ENCODE peak calls at places on chromosomes 1 and 21, in ten cellular contexts. One of them, this sample, is unnamed.
A peak's percentile ranks its signal among the peaks of the same experiment; 100 is the strongest.

GRCh38 chr1:16348414-16349182 is 3.7 kb downstream of the FBXO42 start:
- DNase-seq in psoas muscle: no peak
- DNase-seq in IMR-90: peak; percentile 85
- DNase-seq in pancreas: no peak
- DNase-seq in spleen: no peak
- DNase-seq in suprapubic skin: peak; percentile 21
- DNase-seq in effector memory CD4-positive, alpha-beta T cell: no peak
- DNase-seq in thyroid gland: no peak
- DNase-seq in Caco-2: no peak
- DNase-seq in BE2C: no peak
- DNase-seq in this sample: no peak

GRCh38 chr21:44013380-44014088 is 1.4 kb downstream of the TRAPPC10 start:
- DNase-seq in IMR-90: peak; percentile 4
- DNase-seq in Caco-2: no peak
- DNase-seq in psoas muscle: no peak
- DNase-seq in suprapubic skin: no peak
- DNase-seq in BE2C: peak; percentile 62
- DNase-seq in pancreas: no peak
- DNase-seq in thyroid gland: peak; percentile 16
- DNase-seq in spleen: no peak
- DNase-seq in effector memory CD4-positive, alpha-beta T cell: peak; percentile 39
- DNase-seq in this sample: no peak

GRCh38 chr1:114112775-114113174 is 40.9 kb downstream of the SYT6 start:
- DNase-seq in suprapubic skin: no peak
- DNase-seq in BE2C: no peak
- DNase-seq in Caco-2: no peak
- DNase-seq in spleen: no peak
- DNase-seq in effector memory CD4-positive, alpha-beta T cell: no peak
- DNase-seq in IMR-90: no peak
- DNase-seq in pancreas: no peak
- DNase-seq in thyroid gland: no peak
- DNase-seq in psoas muscle: no peak
- DNase-seq in this sample: no peak

GRCh38 chr1:153547560-153548551 is 1.2 kb downstream of the S100A3 start:
- DNase-seq in pancreas: no peak
- DNase-seq in psoas muscle: no peak
- DNase-seq in suprapubic skin: no peak
- DNase-seq in IMR-90: no peak
- DNase-seq in Caco-2: no peak
- DNase-seq in spleen: peak; percentile 63
- DNase-seq in BE2C: peak; percentile 44
- DNase-seq in effector memory CD4-positive, alpha-beta T cell: no peak
- DNase-seq in thyroid gland: no peak
- DNase-seq in this sample: no peak

GRCh38 chr1:150577557-150578277 is 1.7 kb downstream of the MCL1 start:
- DNase-seq in BE2C: no peak
- DNase-seq in effector memory CD4-positive, alpha-beta T cell: no peak
- DNase-seq in IMR-90: peak; percentile 43
- DNase-seq in psoas muscle: no peak
- DNase-seq in thyroid gland: no peak
- DNase-seq in pancreas: no peak
- DNase-seq in suprapubic skin: no peak
- DNase-seq in Caco-2: no peak
- DNase-seq in spleen: no peak
- DNase-seq in this sample: no peak

GRCh38 chr1:172637522-172637921 is 21.4 kb upstream of the FASLG start:
- DNase-seq in thyroid gland: no peak
- DNase-seq in suprapubic skin: no peak
- DNase-seq in psoas muscle: no peak
- DNase-seq in spleen: no peak
- DNase-seq in effector memory CD4-positive, alpha-beta T cell: no peak
- DNase-seq in IMR-90: peak; percentile 94
- DNase-seq in Caco-2: no peak
- DNase-seq in BE2C: no peak
- DNase-seq in pancreas: no peak
- DNase-seq in this sample: no peak

GRCh38 chr21:46206163-46207005 is 22.1 kb upstream of the SPATC1L start:
- DNase-seq in pancreas: no peak
- DNase-seq in psoas muscle: no peak
- DNase-seq in Caco-2: no peak
- DNase-seq in thyroid gland: no peak
- DNase-seq in spleen: peak; percentile 66
- DNase-seq in effector memory CD4-positive, alpha-beta T cell: no peak
- DNase-seq in BE2C: peak; percentile 3
- DNase-seq in suprapubic skin: no peak
- DNase-seq in IMR-90: no peak
- DNase-seq in this sample: no peak

GRCh38 chr1:153515504-153516394 is 20.0 kb downstream of the S100A6 start:
- DNase-seq in pancreas: no peak
- DNase-seq in IMR-90: no peak
- DNase-seq in spleen: peak; percentile 73
- DNase-seq in Caco-2: peak; percentile 93
- DNase-seq in BE2C: no peak
- DNase-seq in effector memory CD4-positive, alpha-beta T cell: no peak
- DNase-seq in thyroid gland: no peak
- DNase-seq in suprapubic skin: no peak
- DNase-seq in psoas muscle: no peak
- DNase-seq in this sample: peak; percentile 70

GRCh38 chr1:228445867-228446584 is 29.4 kb upstream of the TRIM17 start:
- DNase-seq in thyroid gland: no peak
- DNase-seq in spleen: no peak
- DNase-seq in psoas muscle: no peak
- DNase-seq in pancreas: no peak
- DNase-seq in BE2C: peak; percentile 37
- DNase-seq in IMR-90: peak; percentile 56
- DNase-seq in suprapubic skin: no peak
- DNase-seq in Caco-2: no peak
- DNase-seq in effector memory CD4-positive, alpha-beta T cell: no peak
- DNase-seq in this sample: no peak

GRCh38 chr1:207025144-207025880 is 7.2 kb downstream of the C1orf116 start:
- DNase-seq in IMR-90: peak; percentile 49
- DNase-seq in BE2C: no peak
- DNase-seq in thyroid gland: peak; percentile 73
- DNase-seq in pancreas: peak; percentile 42
- DNase-seq in psoas muscle: no peak
- DNase-seq in effector memory CD4-positive, alpha-beta T cell: no peak
- DNase-seq in Caco-2: no peak
- DNase-seq in spleen: no peak
- DNase-seq in suprapubic skin: no peak
- DNase-seq in this sample: no peak

GRCh38 chr1:92858564-92859399 is 26.9 kb downstream of the RPL5 start:
- DNase-seq in IMR-90: peak; percentile 85
- DNase-seq in BE2C: peak; percentile 26
- DNase-seq in suprapubic skin: no peak
- DNase-seq in effector memory CD4-positive, alpha-beta T cell: peak; percentile 25
- DNase-seq in pancreas: peak; percentile 45
- DNase-seq in thyroid gland: peak; percentile 48
- DNase-seq in psoas muscle: no peak
- DNase-seq in Caco-2: peak; percentile 46
- DNase-seq in spleen: no peak
- DNase-seq in this sample: peak; percentile 44
- H3K4me3 ChIP-seq in IMR-90: no peak overlapping the region
- H3K4me3 ChIP-seq in BE2C: peak overlapping the region; percentile 47
- H3K4me3 ChIP-seq in suprapubic skin: peak overlapping the region; percentile 7
- H3K4me3 ChIP-seq in effector memory CD4-positive, alpha-beta T cell: no peak overlapping the region
- H3K4me3 ChIP-seq in pancreas: no peak overlapping the region
- H3K4me3 ChIP-seq in thyroid gland: no peak overlapping the region
- H3K4me3 ChIP-seq in psoas muscle: peak overlapping the region; percentile 54
- H3K4me3 ChIP-seq in Caco-2: no peak overlapping the region
- H3K4me3 ChIP-seq in spleen: no peak overlapping the region
- H3K4me3 ChIP-seq in this sample: no peak overlapping the region

DNA sequence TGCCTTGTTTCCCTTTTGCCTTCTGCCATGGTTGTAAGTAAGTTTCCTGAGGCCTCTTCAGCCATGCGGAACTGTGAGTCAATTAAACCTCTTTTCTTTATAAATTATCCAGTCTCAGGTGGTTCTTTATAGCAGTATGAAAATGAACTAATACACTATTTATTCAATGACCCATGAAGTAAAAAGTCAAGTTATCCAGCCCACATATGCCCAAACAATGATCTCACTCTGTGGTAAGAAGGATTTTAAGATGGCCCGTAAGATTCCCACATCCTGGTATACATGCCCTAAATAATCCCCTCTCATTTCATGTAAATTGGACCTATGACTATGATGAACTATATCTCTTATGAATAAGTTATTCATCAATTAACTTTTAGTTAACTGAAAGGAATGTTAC is 1008.3 kb upstream of the B3GALT2 start:
- DNase-seq in BE2C: no peak
- DNase-seq in spleen: no peak
- DNase-seq in thyroid gland: no peak
- DNase-seq in suprapubic skin: no peak
- DNase-seq in effector memory CD4-positive, alpha-beta T cell: no peak
- DNase-seq in pancreas: no peak
- DNase-seq in Caco-2: no peak
- DNase-seq in psoas muscle: no peak
- DNase-seq in IMR-90: peak; percentile 35
- DNase-seq in this sample: no peak
- H3K4me1 ChIP-seq in BE2C: no peaks in the 10 kb centered on the region
- H3K4me1 ChIP-seq in spleen: no peaks in the 10 kb centered on the region
- H3K4me1 ChIP-seq in thyroid gland: no peaks in the 10 kb centered on the region
- H3K4me1 ChIP-seq in suprapubic skin: no peaks in the 10 kb centered on the region
- H3K4me1 ChIP-seq in effector memory CD4-positive, alpha-beta T cell: no peaks in the 10 kb centered on the region
- H3K4me1 ChIP-seq in pancreas: no peaks in the 10 kb centered on the region
- H3K4me1 ChIP-seq in Caco-2: no peaks in the 10 kb centered on the region
- H3K4me1 ChIP-seq in psoas muscle: no peaks in the 10 kb centered on the region
- H3K4me1 ChIP-seq in IMR-90: no peaks in the 10 kb centered on the region
- H3K4me1 ChIP-seq in this sample: no peaks in the 10 kb centered on the region

GRCh38 chr21:32020551-32020950 is 147.7 kb downstream of the HUNK start:
- DNase-seq in suprapubic skin: no peak
- DNase-seq in pancreas: no peak
- DNase-seq in Caco-2: no peak
- DNase-seq in spleen: no peak
- DNase-seq in IMR-90: no peak
- DNase-seq in effector memory CD4-positive, alpha-beta T cell: no peak
- DNase-seq in thyroid gland: no peak
- DNase-seq in BE2C: no peak
- DNase-seq in psoas muscle: no peak
- DNase-seq in this sample: no peak

GRCh38 chr21:32018381-32018780 is 145.6 kb downstream of the HUNK start:
- DNase-seq in BE2C: no peak
- DNase-seq in Caco-2: no peak
- DNase-seq in IMR-90: no peak
- DNase-seq in thyroid gland: no peak
- DNase-seq in suprapubic skin: no peak
- DNase-seq in effector memory CD4-positive, alpha-beta T cell: no peak
- DNase-seq in spleen: no peak
- DNase-seq in psoas muscle: no peak
- DNase-seq in pancreas: no peak
- DNase-seq in this sample: no peak

GRCh38 chr21:32022141-32022540 is 149.3 kb downstream of the HUNK start:
- DNase-seq in thyroid gland: no peak
- DNase-seq in IMR-90: no peak
- DNase-seq in BE2C: no peak
- DNase-seq in effector memory CD4-positive, alpha-beta T cell: no peak
- DNase-seq in pancreas: no peak
- DNase-seq in psoas muscle: no peak
- DNase-seq in suprapubic skin: no peak
- DNase-seq in Caco-2: no peak
- DNase-seq in spleen: no peak
- DNase-seq in this sample: no peak

GRCh38 chr21:32015740-32016139 is 142.9 kb downstream of the HUNK start:
- DNase-seq in IMR-90: no peak
- DNase-seq in BE2C: no peak
- DNase-seq in Caco-2: no peak
- DNase-seq in spleen: no peak
- DNase-seq in thyroid gland: no peak
- DNase-seq in suprapubic skin: no peak
- DNase-seq in psoas muscle: no peak
- DNase-seq in pancreas: no peak
- DNase-seq in effector memory CD4-positive, alpha-beta T cell: no peak
- DNase-seq in this sample: no peak

DNA sequence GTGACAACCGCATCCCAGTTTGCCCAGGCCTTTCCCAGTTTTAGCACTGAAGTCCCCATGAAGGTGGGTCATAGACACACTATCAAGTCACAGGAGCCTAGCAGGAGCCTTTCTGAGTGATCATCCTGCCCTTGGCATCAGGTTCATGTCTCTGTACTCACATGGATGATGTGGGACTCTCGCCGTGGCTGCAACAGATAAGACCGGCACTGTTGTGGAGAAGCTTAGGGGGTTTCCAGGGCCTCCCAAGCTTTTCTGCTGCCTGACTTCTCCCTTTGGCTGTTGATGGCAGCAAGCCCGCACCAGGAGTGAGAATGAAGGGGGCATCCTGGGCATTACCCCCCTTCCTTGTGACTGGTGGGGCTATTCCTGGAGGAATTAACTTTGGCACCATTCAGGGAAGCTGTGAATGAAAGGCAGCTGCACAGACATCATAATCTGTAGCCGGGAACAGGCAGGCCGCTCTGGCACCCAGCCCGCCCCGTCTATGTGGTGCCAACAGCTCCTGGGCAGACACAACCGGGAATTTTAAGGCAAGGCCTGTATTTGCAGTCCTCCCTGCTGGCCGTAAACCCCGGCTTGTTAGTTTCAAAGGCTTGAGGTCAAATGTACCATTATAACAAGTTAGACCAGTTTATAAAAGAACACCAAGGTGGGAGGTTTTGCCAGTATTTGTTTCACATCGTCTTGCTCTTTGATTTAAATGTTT is 148.7 kb downstream of the HUNK start:
- DNase-seq in suprapubic skin: no peak
- DNase-seq in BE2C: peak; percentile 50
- DNase-seq in pancreas: peak; percentile 74
- DNase-seq in thyroid gland: peak; percentile 28
- DNase-seq in Caco-2: no peak
- DNase-seq in psoas muscle: peak; percentile 24
- DNase-seq in IMR-90: no peak
- DNase-seq in effector memory CD4-positive, alpha-beta T cell: no peak
- DNase-seq in spleen: no peak
- DNase-seq in this sample: no peak
- H3K27me3 ChIP-seq in suprapubic skin: no peaks in the 10 kb centered on the region
- H3K27me3 ChIP-seq in BE2C: no peaks in the 10 kb centered on the region
- H3K27me3 ChIP-seq in pancreas: no peaks in the 10 kb centered on the region
- H3K27me3 ChIP-seq in thyroid gland: no peaks in the 10 kb centered on the region
- H3K27me3 ChIP-seq in Caco-2: no peaks in the 10 kb centered on the region
- H3K27me3 ChIP-seq in psoas muscle: no peaks in the 10 kb centered on the region
- H3K27me3 ChIP-seq in IMR-90: peaks cover 14% of the 10 kb centered on the region
- H3K27me3 ChIP-seq in effector memory CD4-positive, alpha-beta T cell: no peaks in the 10 kb centered on the region
- H3K27me3 ChIP-seq in spleen: no peaks in the 10 kb centered on the region
- H3K27me3 ChIP-seq in this sample: no peaks in the 10 kb centered on the region

DNA sequence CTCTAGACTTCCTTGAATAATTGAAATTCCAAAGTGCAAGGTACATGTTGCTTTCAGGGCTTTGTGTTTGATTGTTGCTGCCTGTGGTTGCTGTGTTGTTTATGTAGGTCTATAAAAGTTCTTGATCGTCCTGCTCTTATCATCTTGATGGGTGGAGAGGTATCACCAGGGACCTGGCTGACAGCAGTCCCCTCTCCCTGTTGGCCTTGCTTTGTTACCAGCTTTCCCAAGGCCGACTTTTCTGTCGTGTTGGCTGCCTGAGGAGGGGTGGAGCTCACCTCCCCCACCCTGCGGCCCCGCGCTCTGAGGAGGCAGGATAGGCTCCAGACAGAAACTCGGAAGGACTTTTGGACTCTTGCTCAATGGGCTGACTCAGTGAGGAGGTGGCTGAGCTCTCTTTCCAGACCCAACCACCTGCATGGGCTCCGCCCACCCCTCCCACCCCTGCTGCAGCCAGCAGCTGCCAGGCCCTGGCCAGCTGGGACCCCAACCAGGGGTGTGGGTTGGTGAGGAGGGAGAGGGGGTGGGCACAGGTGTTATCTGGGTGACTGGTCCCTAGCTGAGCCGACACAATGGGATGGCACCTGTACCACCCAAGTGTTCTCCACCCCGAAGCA is 2.0 kb downstream of the INAVA start:
- DNase-seq in psoas muscle: no peak
- DNase-seq in Caco-2: peak; percentile 98
- DNase-seq in effector memory CD4-positive, alpha-beta T cell: no peak
- DNase-seq in thyroid gland: no peak
- DNase-seq in pancreas: peak; percentile 86
- DNase-seq in BE2C: no peak
- DNase-seq in IMR-90: no peak
- DNase-seq in spleen: peak; percentile 33
- DNase-seq in suprapubic skin: no peak
- DNase-seq in this sample: peak; percentile 68
- H3K4me3 ChIP-seq in psoas muscle: no peak overlapping the region
- H3K4me3 ChIP-seq in Caco-2: peak overlapping the region; percentile 73
- H3K4me3 ChIP-seq in effector memory CD4-positive, alpha-beta T cell: no peak overlapping the region
- H3K4me3 ChIP-seq in thyroid gland: no peak overlapping the region
- H3K4me3 ChIP-seq in pancreas: no peak overlapping the region
- H3K4me3 ChIP-seq in BE2C: no peak overlapping the region
- H3K4me3 ChIP-seq in IMR-90: no peak overlapping the region
- H3K4me3 ChIP-seq in spleen: no peak overlapping the region
- H3K4me3 ChIP-seq in suprapubic skin: peak overlapping the region; percentile 54
- H3K4me3 ChIP-seq in this sample: no peak overlapping the region